ENCODE peak calls at places on chromosome 18, in five cellular contexts. N is activated T-cell treated with anti-CD3 and anti-CD28 coated beads for 48 hours, M is pulmonary artery endothelial cell, H is HuH-7, G is nephron progenitor cell. I is an unnamed sample.

GRCh38 chr18:26723986-26724385 is 141.5 kb downstream of the AQP4 start:
- DNase-seq in G (no peak), N (no peak), H (no peak), M (no peak), I (no peak)

GRCh38 chr18:5455644-5456043 is 88.2 kb downstream of the EPB41L3 start:
- DNase-seq in M (peak; percentile 71), H (no peak), N (no peak), G (no peak), I (no peak)

GRCh38 chr18:76460482-76460881 is 34.6 kb downstream of the ZNF516 start:
- DNase-seq in G (no peak), H (no peak), M (no peak), N (no peak), I (no peak)

GRCh38 chr18:48020337-48021250 is 90.1 kb upstream of the SMAD2 start:
- DNase-seq in N (no peak), H (no peak), G (no peak), M (no peak), I (no peak)

GRCh38 chr18:48801728-48802542 is 148.8 kb downstream of the SMAD7 start:
- DNase-seq in N (no peak), M (no peak), H (no peak), G (no peak), I (no peak)

GRCh38 chr18:70490008-70490933 is 201.4 kb downstream of the SOCS6 start:
- DNase-seq in H (peak; percentile 10), M (no peak), N (peak; percentile 1), G (peak; percentile 50), I (peak; percentile 36)

GRCh38 chr18:43525149-43525548 is 247.9 kb upstream of the SYT4 start:
- DNase-seq in M (no peak), H (no peak), N (no peak), G (no peak), I (no peak)

GRCh38 chr18:23784811-23785245 is 95.6 kb downstream of the LAMA3 start:
- DNase-seq in H (no peak), G (no peak), M (peak; percentile 93), N (no peak), I (peak; percentile 55)

GRCh38 chr18:46916551-46917107 is 678 bp downstream of the PIAS2 start:
- DNase-seq in H (no peak), M (no peak), N (no peak), G (no peak), I (no peak)

GRCh38 chr18:48452863-48453323 is 43.7 kb upstream of the ZBTB7C start:
- DNase-seq in H (no peak), N (no peak), G (no peak), M (no peak), I (no peak)

GRCh38 chr18:62663731-62664336 is 51.5 kb upstream of the PHLPP1 start:
- DNase-seq in N (no peak), H (no peak), M (no peak), G (no peak), I (no peak)

GRCh38 chr18:59057969-59058368 is 81.7 kb upstream of the SEC11C start:
- DNase-seq in M (no peak), N (no peak), H (no peak), G (no peak), I (no peak)

GRCh38 chr18:76757343-76757742 is 65.0 kb upstream of the ZNF236 start:
- DNase-seq in G (no peak), N (no peak), H (no peak), M (no peak), I (no peak)

GRCh38 chr18:21315741-21316187 is 73.7 kb downstream of the GREB1L start:
- DNase-seq in N (no peak), G (peak; percentile 51), H (peak; percentile 71), M (no peak), I (no peak)

GRCh38 chr18:59921384-59921891 is 21.6 kb downstream of the PMAIP1 start:
- DNase-seq in N (no peak), G (no peak), H (no peak), M (no peak), I (no peak)

GRCh38 chr18:28657836-28658410 is 481.0 kb upstream of the CDH2 start:
- DNase-seq in M (peak; percentile 22), N (no peak), H (no peak), G (no peak), I (no peak)

GRCh38 chr18:76977108-76977621 is 154.8 kb downstream of the ZNF236 start:
- DNase-seq in N (no peak), G (no peak), M (no peak), H (no peak), I (no peak)

GRCh38 chr18:63397349-63397748 is 24.9 kb downstream of the VPS4B start:
- DNase-seq in G (no peak), N (no peak), H (no peak), M (no peak), I (no peak)

GRCh38 chr18:6405237-6406074 is 9.3 kb downstream of the L3MBTL4 start:
- DNase-seq in M (no peak), H (no peak), G (no peak), N (no peak), I (no peak)

GRCh38 chr18:697771-698170 is 14.7 kb downstream of the ENOSF1 start:
- DNase-seq in G (peak; percentile 9), N (no peak), H (no peak), M (no peak), I (no peak)

GRCh38 chr18:22180722-22181121 is 11.3 kb downstream of the GATA6 start:
- DNase-seq in G (no peak), H (no peak), N (no peak), M (no peak), I (no peak)

GRCh38 chr18:6022089-6022444 is 126.7 kb upstream of the TMEM200C start:
- DNase-seq in H (no peak), N (no peak), G (no peak), M (no peak), I (no peak)

GRCh38 chr18:57329856-57330255 is 22.5 kb upstream of the ST8SIA3 start:
- DNase-seq in N (no peak), G (no peak), H (no peak), M (no peak), I (no peak)

GRCh38 chr18:59897321-59897954 is 2.4 kb upstream of the PMAIP1 start:
- DNase-seq in G (no peak), H (no peak), N (no peak), M (no peak), I (no peak)

GRCh38 chr18:75127143-75128021 is 81.6 kb downstream of the PTGR3 start:
- DNase-seq in G (peak; percentile 17), H (peak; percentile 47), N (no peak), M (no peak), I (no peak)

GRCh38 chr18:76978616-76979015 is 154.0 kb downstream of the MBP start:
- DNase-seq in G (no peak), M (no peak), H (no peak), N (no peak), I (no peak)

GRCh38 chr18:5630057-5630765 is 86.4 kb upstream of the EPB41L3 start:
- DNase-seq in H (no peak), M (peak; percentile 5), G (peak; percentile 90), N (peak; percentile 43), I (no peak)

GRCh38 chr18:46324556-46324955 is 220.4 kb downstream of the HAUS1 start:
- DNase-seq in H (no peak), G (no peak), M (no peak), N (no peak), I (no peak)

GRCh38 chr18:79394438-79395307 is 1.1 kb upstream of the NFATC1 start:
- DNase-seq in H (peak; percentile 47), G (peak; percentile 41), M (no peak), N (peak; percentile 79), I (no peak)

GRCh38 chr18:3305354-3305762 is 43.4 kb downstream of the MYL12B start:
- DNase-seq in G (no peak), H (no peak), N (peak; percentile 27), M (no peak), I (no peak)

GRCh38 chr18:2218101-2218500 is 353.2 kb downstream of the METTL4 start:
- DNase-seq in M (no peak), N (no peak), H (no peak), G (no peak), I (no peak)

GRCh38 chr18:39448942-39449341 is 1883.3 kb upstream of the CELF4 start:
- DNase-seq in G (no peak), M (peak; percentile 79), H (no peak), N (no peak), I (peak; percentile 91)

GRCh38 chr18:708096-708495 is 4.3 kb downstream of the ENOSF1 start:
- DNase-seq in N (no peak), H (no peak), M (no peak), G (no peak), I (no peak)

GRCh38 chr18:5620284-5620683 is 76.5 kb upstream of the EPB41L3 start:
- DNase-seq in H (no peak), G (no peak), N (no peak), M (no peak), I (no peak)

GRCh38 chr18:75203456-75204261 is 5.3 kb downstream of the PTGR3 start:
- DNase-seq in N (no peak), H (no peak), G (peak; percentile 32), M (no peak), I (no peak)

GRCh38 chr18:77329651-77330050 is 80.0 kb downstream of the GALR1 start:
- DNase-seq in N (no peak), M (no peak), H (no peak), G (no peak), I (no peak)

GRCh38 chr18:27942706-27943105 is 234.2 kb downstream of the CDH2 start:
- DNase-seq in M (no peak), H (no peak), G (no peak), N (no peak), I (no peak)

GRCh38 chr18:37019157-37019571 is 190.2 kb downstream of the KIAA1328 start:
- DNase-seq in M (no peak), N (no peak), H (peak; percentile 1), G (no peak), I (no peak)